ENCODE peak calls at places on chromosomes 2 and 18, in seven cellular contexts. One of them, this sample, is unnamed.

GRCh38 chr2:218221015-218221414 is 4.0 kb downstream of the ARPC2 start:
- DNase-seq in astrocyte: no peak
- DNase-seq in endothelial cell: no peak
- DNase-seq in GM12865: no peak
- DNase-seq in Peyer's patch: peak; percentile 40
- DNase-seq in right atrium auricular region: no peak
- DNase-seq in K562: no peak
- DNase-seq in this sample: no peak

GRCh38 chr2:105929506-105929905 is 184.8 kb downstream of the NCK2 start:
- DNase-seq in astrocyte: no peak
- DNase-seq in endothelial cell: no peak
- DNase-seq in GM12865: no peak
- DNase-seq in Peyer's patch: peak; percentile 51
- DNase-seq in right atrium auricular region: no peak
- DNase-seq in K562: no peak
- DNase-seq in this sample: peak; percentile 18

GRCh38 chr18:35174093-35174731 is 66.6 kb upstream of the ZNF397 start:
- DNase-seq in astrocyte: no peak
- DNase-seq in endothelial cell: no peak
- DNase-seq in GM12865: peak; percentile 45
- DNase-seq in Peyer's patch: no peak
- DNase-seq in right atrium auricular region: no peak
- DNase-seq in K562: peak; percentile 75
- DNase-seq in this sample: no peak

GRCh38 chr18:34077599-34077998 is 147.1 kb downstream of the NOL4 start:
- DNase-seq in astrocyte: no peak
- DNase-seq in endothelial cell: no peak
- DNase-seq in GM12865: no peak
- DNase-seq in Peyer's patch: no peak
- DNase-seq in right atrium auricular region: no peak
- DNase-seq in K562: no peak
- DNase-seq in this sample: no peak

GRCh38 chr2:223578846-223579245 is 23.3 kb downstream of the SCG2 start:
- DNase-seq in astrocyte: no peak
- DNase-seq in endothelial cell: no peak
- DNase-seq in GM12865: no peak
- DNase-seq in Peyer's patch: no peak
- DNase-seq in right atrium auricular region: no peak
- DNase-seq in K562: no peak
- DNase-seq in this sample: no peak

GRCh38 chr2:158753561-158754302 is 41.4 kb upstream of the DAPL1 start:
- DNase-seq in astrocyte: peak; percentile 44
- DNase-seq in endothelial cell: peak; percentile 45
- DNase-seq in GM12865: peak; percentile 67
- DNase-seq in Peyer's patch: no peak
- DNase-seq in right atrium auricular region: no peak
- DNase-seq in K562: peak; percentile 74
- DNase-seq in this sample: peak; percentile 86

GRCh38 chr2:105294844-105295481 is 34.6 kb downstream of the TGFBRAP1 start:
- DNase-seq in astrocyte: peak; percentile 60
- DNase-seq in endothelial cell: peak; percentile 60
- DNase-seq in GM12865: peak; percentile 52
- DNase-seq in Peyer's patch: no peak
- DNase-seq in right atrium auricular region: no peak
- DNase-seq in K562: peak; percentile 67
- DNase-seq in this sample: peak; percentile 88

GRCh38 chr2:234136461-234136860 is 86.0 kb downstream of the SPP2 start:
- DNase-seq in astrocyte: no peak
- DNase-seq in endothelial cell: no peak
- DNase-seq in GM12865: peak; percentile 3
- DNase-seq in Peyer's patch: no peak
- DNase-seq in right atrium auricular region: no peak
- DNase-seq in K562: no peak
- DNase-seq in this sample: no peak

GRCh38 chr18:3624818-3625716 is 175.1 kb downstream of the TGIF1 start:
- DNase-seq in astrocyte: peak; percentile 99
- DNase-seq in endothelial cell: no peak
- DNase-seq in GM12865: peak; percentile 11
- DNase-seq in Peyer's patch: no peak
- DNase-seq in right atrium auricular region: peak; percentile 74
- DNase-seq in K562: peak; percentile 85
- DNase-seq in this sample: peak; percentile 95

GRCh38 chr2:43100362-43100882 is 126.0 kb downstream of the ZFP36L2 start:
- DNase-seq in astrocyte: no peak
- DNase-seq in endothelial cell: no peak
- DNase-seq in GM12865: no peak
- DNase-seq in Peyer's patch: no peak
- DNase-seq in right atrium auricular region: no peak
- DNase-seq in K562: no peak
- DNase-seq in this sample: no peak

GRCh38 chr2:109129921-109130725 is 1.1 kb downstream of the SH3RF3 start:
- DNase-seq in astrocyte: peak; percentile 7
- DNase-seq in endothelial cell: no peak
- DNase-seq in GM12865: peak; percentile 29
- DNase-seq in Peyer's patch: no peak
- DNase-seq in right atrium auricular region: no peak
- DNase-seq in K562: no peak
- DNase-seq in this sample: peak; percentile 23

GRCh38 chr2:12493031-12493513 is 223.7 kb upstream of the TRIB2 start:
- DNase-seq in astrocyte: peak; percentile 93
- DNase-seq in endothelial cell: no peak
- DNase-seq in GM12865: no peak
- DNase-seq in Peyer's patch: no peak
- DNase-seq in right atrium auricular region: peak; percentile 78
- DNase-seq in K562: peak; percentile 94
- DNase-seq in this sample: peak; percentile 99

GRCh38 chr18:14014456-14014855 is 99.1 kb upstream of the MC2R start:
- DNase-seq in astrocyte: no peak
- DNase-seq in endothelial cell: no peak
- DNase-seq in GM12865: no peak
- DNase-seq in Peyer's patch: no peak
- DNase-seq in right atrium auricular region: no peak
- DNase-seq in K562: no peak
- DNase-seq in this sample: no peak

GRCh38 chr2:36456227-36456788 is 100.7 kb downstream of the CRIM1 start:
- DNase-seq in astrocyte: peak; percentile 65
- DNase-seq in endothelial cell: peak; percentile 23
- DNase-seq in GM12865: no peak
- DNase-seq in Peyer's patch: peak; percentile 17
- DNase-seq in right atrium auricular region: peak; percentile 82
- DNase-seq in K562: no peak
- DNase-seq in this sample: peak; percentile 85

GRCh38 chr2:3449936-3450335 is 69.4 kb downstream of the ADI1 start:
- DNase-seq in astrocyte: no peak
- DNase-seq in endothelial cell: no peak
- DNase-seq in GM12865: no peak
- DNase-seq in Peyer's patch: no peak
- DNase-seq in right atrium auricular region: no peak
- DNase-seq in K562: no peak
- DNase-seq in this sample: no peak

GRCh38 chr18:6086731-6087130 is 191.4 kb upstream of the TMEM200C start:
- DNase-seq in astrocyte: peak; percentile 28
- DNase-seq in endothelial cell: no peak
- DNase-seq in GM12865: no peak
- DNase-seq in Peyer's patch: no peak
- DNase-seq in right atrium auricular region: no peak
- DNase-seq in K562: no peak
- DNase-seq in this sample: no peak

GRCh38 chr2:28401948-28402550 is 9.4 kb downstream of the FOSL2 start:
- DNase-seq in astrocyte: no peak
- DNase-seq in endothelial cell: no peak
- DNase-seq in GM12865: no peak
- DNase-seq in Peyer's patch: no peak
- DNase-seq in right atrium auricular region: no peak
- DNase-seq in K562: no peak
- DNase-seq in this sample: no peak

GRCh38 chr18:9380571-9381390 is 46.2 kb downstream of the TWSG1 start:
- DNase-seq in astrocyte: peak; percentile 57
- DNase-seq in endothelial cell: no peak
- DNase-seq in GM12865: no peak
- DNase-seq in Peyer's patch: no peak
- DNase-seq in right atrium auricular region: no peak
- DNase-seq in K562: no peak
- DNase-seq in this sample: peak; percentile 74

GRCh38 chr2:204078003-204078698 is 141.6 kb downstream of the ICOS start:
- DNase-seq in astrocyte: no peak
- DNase-seq in endothelial cell: no peak
- DNase-seq in GM12865: no peak
- DNase-seq in Peyer's patch: no peak
- DNase-seq in right atrium auricular region: no peak
- DNase-seq in K562: no peak
- DNase-seq in this sample: no peak

GRCh38 chr2:177165103-177165583 is 47.5 kb upstream of the HNRNPA3 start:
- DNase-seq in astrocyte: peak; percentile 31
- DNase-seq in endothelial cell: no peak
- DNase-seq in GM12865: peak; percentile 53
- DNase-seq in Peyer's patch: no peak
- DNase-seq in right atrium auricular region: peak; percentile 74
- DNase-seq in K562: peak; percentile 53
- DNase-seq in this sample: peak; percentile 62

GRCh38 chr18:68267583-68267982 is 447.3 kb downstream of the TMX3 start:
- DNase-seq in astrocyte: peak; percentile 70
- DNase-seq in endothelial cell: no peak
- DNase-seq in GM12865: no peak
- DNase-seq in Peyer's patch: no peak
- DNase-seq in right atrium auricular region: no peak
- DNase-seq in K562: no peak
- DNase-seq in this sample: peak; percentile 84
- TF ChIP-seq CTCF in astrocyte: no peak
- TF ChIP-seq CTCF in endothelial cell: no peak
- TF ChIP-seq CTCF in GM12865: no peak
- TF ChIP-seq CTCF in Peyer's patch: no peak
- TF ChIP-seq CTCF in right atrium auricular region: no peak
- TF ChIP-seq CTCF in K562: no peak
- TF ChIP-seq CTCF in this sample: no peak

GRCh38 chr18:36534154-36534688 is 236.7 kb downstream of the FHOD3 start:
- DNase-seq in astrocyte: peak; percentile 50
- DNase-seq in endothelial cell: no peak
- DNase-seq in GM12865: peak; percentile 76
- DNase-seq in Peyer's patch: no peak
- DNase-seq in right atrium auricular region: no peak
- DNase-seq in K562: no peak
- DNase-seq in this sample: no peak
- TF ChIP-seq CTCF in astrocyte: no peak
- TF ChIP-seq CTCF in endothelial cell: no peak
- TF ChIP-seq CTCF in GM12865: no peak
- TF ChIP-seq CTCF in Peyer's patch: no peak
- TF ChIP-seq CTCF in right atrium auricular region: no peak
- TF ChIP-seq CTCF in K562: no peak
- TF ChIP-seq CTCF in this sample: no peak

GRCh38 chr2:32135409-32135808 is 30.3 kb upstream of the SLC30A6 start:
- DNase-seq in astrocyte: peak; percentile 77
- DNase-seq in endothelial cell: no peak
- DNase-seq in GM12865: peak; percentile 23
- DNase-seq in Peyer's patch: no peak
- DNase-seq in right atrium auricular region: no peak
- DNase-seq in K562: peak; percentile 52
- DNase-seq in this sample: peak; percentile 83
- TF ChIP-seq CTCF in astrocyte: peak; percentile 37
- TF ChIP-seq CTCF in endothelial cell: peak; percentile 48
- TF ChIP-seq CTCF in GM12865: no peak
- TF ChIP-seq CTCF in Peyer's patch: peak; percentile 63
- TF ChIP-seq CTCF in right atrium auricular region: no peak
- TF ChIP-seq CTCF in K562: no peak
- TF ChIP-seq CTCF in this sample: peak; percentile 44

GRCh38 chr2:46173030-46173429 is 124.2 kb upstream of the EPAS1 start:
- DNase-seq in astrocyte: no peak
- DNase-seq in endothelial cell: no peak
- DNase-seq in GM12865: no peak
- DNase-seq in Peyer's patch: no peak
- DNase-seq in right atrium auricular region: no peak
- DNase-seq in K562: no peak
- DNase-seq in this sample: no peak

GRCh38 chr2:46171996-46172546 is 125.1 kb upstream of the EPAS1 start:
- DNase-seq in astrocyte: no peak
- DNase-seq in endothelial cell: no peak
- DNase-seq in GM12865: no peak
- DNase-seq in Peyer's patch: no peak
- DNase-seq in right atrium auricular region: no peak
- DNase-seq in K562: no peak
- DNase-seq in this sample: peak; percentile 12

GRCh38 chr2:46170011-46170410 is 127.2 kb upstream of the EPAS1 start:
- DNase-seq in astrocyte: no peak
- DNase-seq in endothelial cell: no peak
- DNase-seq in GM12865: no peak
- DNase-seq in Peyer's patch: no peak
- DNase-seq in right atrium auricular region: no peak
- DNase-seq in K562: no peak
- DNase-seq in this sample: no peak

GRCh38 chr2:46170611-46171385 is 126.4 kb upstream of the EPAS1 start:
- DNase-seq in astrocyte: no peak
- DNase-seq in endothelial cell: no peak
- DNase-seq in GM12865: no peak
- DNase-seq in Peyer's patch: no peak
- DNase-seq in right atrium auricular region: no peak
- DNase-seq in K562: no peak
- DNase-seq in this sample: peak; percentile 44

GRCh38 chr2:46171441-46171953 is 125.7 kb upstream of the EPAS1 start:
- DNase-seq in astrocyte: peak; percentile 79
- DNase-seq in endothelial cell: no peak
- DNase-seq in GM12865: no peak
- DNase-seq in Peyer's patch: no peak
- DNase-seq in right atrium auricular region: peak; percentile 77
- DNase-seq in K562: peak; percentile 11
- DNase-seq in this sample: peak; percentile 92
- TF ChIP-seq CTCF in astrocyte: no peak
- TF ChIP-seq CTCF in endothelial cell: no peak
- TF ChIP-seq CTCF in GM12865: no peak
- TF ChIP-seq CTCF in Peyer's patch: no peak
- TF ChIP-seq CTCF in right atrium auricular region: no peak
- TF ChIP-seq CTCF in K562: no peak
- TF ChIP-seq CTCF in this sample: no peak

DNA sequence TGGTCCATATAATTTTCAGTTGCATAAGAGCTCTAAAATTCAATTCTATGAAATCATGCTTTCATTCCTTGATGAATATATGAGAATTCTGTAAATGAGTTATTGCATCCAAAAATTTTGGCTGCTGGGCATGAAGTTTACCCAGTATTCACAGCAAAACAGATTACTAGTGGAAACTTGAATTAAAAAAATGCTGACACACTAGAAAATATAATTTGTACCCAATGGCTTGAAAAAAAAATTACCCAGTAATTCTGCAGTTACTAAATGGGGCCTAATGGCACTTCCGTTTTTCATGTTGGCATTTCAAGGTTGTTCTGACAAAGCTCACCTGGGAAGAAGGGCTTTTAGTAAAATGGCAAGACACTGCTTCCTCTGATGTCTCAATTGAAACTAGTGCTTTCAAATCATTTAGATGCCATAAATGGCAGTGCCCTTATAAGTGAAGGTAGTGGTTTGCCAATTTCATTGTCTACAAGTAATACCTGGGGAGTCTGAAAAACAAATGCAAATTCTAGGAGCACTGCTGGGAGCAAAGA is 343.6 kb downstream of the TDRD15 start:
- DNase-seq in astrocyte: no peak
- DNase-seq in endothelial cell: no peak
- DNase-seq in GM12865: no peak
- DNase-seq in Peyer's patch: no peak
- DNase-seq in right atrium auricular region: no peak
- DNase-seq in K562: no peak
- DNase-seq in this sample: no peak
- TF ChIP-seq CTCF in astrocyte: no peak
- TF ChIP-seq CTCF in endothelial cell: no peak
- TF ChIP-seq CTCF in GM12865: no peak
- TF ChIP-seq CTCF in Peyer's patch: no peak
- TF ChIP-seq CTCF in right atrium auricular region: no peak
- TF ChIP-seq CTCF in K562: no peak
- TF ChIP-seq CTCF in this sample: no peak

This sample was measured in choroid plexus epithelial cell.